ENCODE peak calls at places on chromosomes 16 and 17, in seven cellular contexts. One of them, this sample, is unnamed.

GRCh38 chr17:7443499-7444485 is 1.1 kb upstream of the CHRNB1 start:
- DNase-seq in GM12865: no peak
- DNase-seq in tibial artery: no peak
- DNase-seq in activated T-cell treated with anti-CD3 and anti-CD28 coated beads for 1 hour: no peak
- DNase-seq in HEK293T: no peak
- DNase-seq in astrocyte of the spinal cord: peak
- DNase-seq in AG09319: no peak
- DNase-seq in this sample: no peak

GRCh38 chr17:42279776-42280630 is 3.8 kb upstream of the STAT5B start:
- DNase-seq in astrocyte of the spinal cord: no peak
- DNase-seq in activated T-cell treated with anti-CD3 and anti-CD28 coated beads for 1 hour: no peak
- DNase-seq in tibial artery: no peak
- DNase-seq in HEK293T: peak
- DNase-seq in AG09319: no peak
- DNase-seq in GM12865: no peak
- DNase-seq in this sample: no peak

GRCh38 chr17:49108318-49108717 is 24.3 kb upstream of the B4GALNT2 start:
- DNase-seq in AG09319: peak
- DNase-seq in HEK293T: no peak
- DNase-seq in activated T-cell treated with anti-CD3 and anti-CD28 coated beads for 1 hour: no peak
- DNase-seq in GM12865: no peak
- DNase-seq in tibial artery: no peak
- DNase-seq in astrocyte of the spinal cord: peak
- DNase-seq in this sample: no peak

GRCh38 chr17:57256708-57257112 is 387 bp downstream of the MSI2 start:
- DNase-seq in astrocyte of the spinal cord: peak
- DNase-seq in tibial artery: no peak
- DNase-seq in AG09319: no peak
- DNase-seq in activated T-cell treated with anti-CD3 and anti-CD28 coated beads for 1 hour: peak
- DNase-seq in GM12865: peak
- DNase-seq in HEK293T: peak
- DNase-seq in this sample: peak

GRCh38 chr16:3458278-3458851 is 14.9 kb downstream of the NAA60 start:
- DNase-seq in HEK293T: no peak
- DNase-seq in GM12865: peak
- DNase-seq in tibial artery: peak
- DNase-seq in AG09319: no peak
- DNase-seq in activated T-cell treated with anti-CD3 and anti-CD28 coated beads for 1 hour: no peak
- DNase-seq in astrocyte of the spinal cord: peak
- DNase-seq in this sample: no peak

GRCh38 chr17:27975146-27976011 is 67.1 kb upstream of the NLK start:
- DNase-seq in HEK293T: no peak
- DNase-seq in GM12865: peak
- DNase-seq in activated T-cell treated with anti-CD3 and anti-CD28 coated beads for 1 hour: no peak
- DNase-seq in tibial artery: no peak
- DNase-seq in astrocyte of the spinal cord: peak
- DNase-seq in AG09319: no peak
- DNase-seq in this sample: no peak

GRCh38 chr17:82440377-82440981 is 10.1 kb downstream of the CYBC1 start:
- DNase-seq in activated T-cell treated with anti-CD3 and anti-CD28 coated beads for 1 hour: no peak
- DNase-seq in HEK293T: no peak
- DNase-seq in astrocyte of the spinal cord: no peak
- DNase-seq in tibial artery: no peak
- DNase-seq in GM12865: no peak
- DNase-seq in AG09319: no peak
- DNase-seq in this sample: no peak

GRCh38 chr17:55466671-55467070 is 44.6 kb downstream of the SMIM36 start:
- DNase-seq in tibial artery: no peak
- DNase-seq in GM12865: peak
- DNase-seq in AG09319: no peak
- DNase-seq in activated T-cell treated with anti-CD3 and anti-CD28 coated beads for 1 hour: no peak
- DNase-seq in HEK293T: no peak
- DNase-seq in astrocyte of the spinal cord: no peak
- DNase-seq in this sample: no peak

GRCh38 chr16:48173877-48174276 is 18.1 kb upstream of the ABCC12 start:
- DNase-seq in AG09319: no peak
- DNase-seq in astrocyte of the spinal cord: no peak
- DNase-seq in GM12865: no peak
- DNase-seq in HEK293T: no peak
- DNase-seq in tibial artery: no peak
- DNase-seq in activated T-cell treated with anti-CD3 and anti-CD28 coated beads for 1 hour: no peak
- DNase-seq in this sample: no peak

GRCh38 chr16:3282103-3282746 is 1.1 kb upstream of the ZNF263 start:
- DNase-seq in activated T-cell treated with anti-CD3 and anti-CD28 coated beads for 1 hour: no peak
- DNase-seq in GM12865: no peak
- DNase-seq in tibial artery: peak
- DNase-seq in AG09319: no peak
- DNase-seq in astrocyte of the spinal cord: no peak
- DNase-seq in HEK293T: peak
- DNase-seq in this sample: peak

GRCh38 chr17:77318491-77319210 is 177.9 kb downstream of the SEC14L1 start:
- DNase-seq in HEK293T: no peak
- DNase-seq in AG09319: no peak
- DNase-seq in GM12865: no peak
- DNase-seq in tibial artery: peak
- DNase-seq in astrocyte of the spinal cord: no peak
- DNase-seq in activated T-cell treated with anti-CD3 and anti-CD28 coated beads for 1 hour: no peak
- DNase-seq in this sample: no peak

GRCh38 chr17:79627184-79627765 is 16.4 kb upstream of the RBFOX3 start:
- DNase-seq in HEK293T: no peak
- DNase-seq in GM12865: no peak
- DNase-seq in tibial artery: peak
- DNase-seq in astrocyte of the spinal cord: no peak
- DNase-seq in activated T-cell treated with anti-CD3 and anti-CD28 coated beads for 1 hour: no peak
- DNase-seq in AG09319: no peak
- DNase-seq in this sample: no peak

This sample was measured in NCI-H2171.